ENCODE peak calls at places on chromosomes 3 and 15, in four cellular contexts. V is T-helper 9 cell, P is HFFc6, W is cardiac muscle cell. D is an unnamed sample.

GRCh38 chr3:8972614-8973013 is 9.3 kb upstream of the RAD18 start:
- DNase-seq in W (peak), V (no peak), P (peak), D (no peak)

GRCh38 chr15:60096157-60096556 is 92.0 kb downstream of the FOXB1 start:
- DNase-seq in V (no peak), W (peak), P (no peak), D (no peak)

GRCh38 chr3:95894820-95895219 is 919.6 kb upstream of the EPHA6 start:
- DNase-seq in V (no peak), P (no peak), W (no peak), D (no peak)

GRCh38 chr15:65476942-65477341 is 40.5 kb downstream of the DPP8 start:
- DNase-seq in W (peak), P (peak), V (no peak), D (no peak)

GRCh38 chr3:164812042-164812441 is 266.3 kb downstream of the SI start:
- DNase-seq in V (no peak), P (no peak), W (no peak), D (no peak)

GRCh38 chr3:46866720-46867549 is 3.7 kb upstream of the MYL3 start:
- DNase-seq in V (peak), W (peak), P (peak), D (no peak)

GRCh38 chr15:86183765-86184491 is 104.3 kb downstream of the AGBL1 start:
- DNase-seq in V (no peak), P (no peak), W (no peak), D (no peak)

GRCh38 chr3:119310052-119310451 is 15.9 kb downstream of the ARHGAP31 start:
- DNase-seq in V (no peak), W (peak), P (peak), D (no peak)

GRCh38 chr15:83475551-83475950 is 28.4 kb downstream of the SH3GL3 start:
- DNase-seq in V (no peak), W (peak), P (peak), D (no peak)

GRCh38 chr15:43735402-43735801 is 10.8 kb upstream of the PDIA3 start:
- DNase-seq in V (no peak), P (no peak), W (no peak), D (no peak)

GRCh38 chr3:173289072-173289471 is 108.5 kb upstream of the NLGN1 start:
- DNase-seq in V (no peak), P (no peak), W (no peak), D (no peak)

GRCh38 chr15:51094606-51095569 is at the start of gene TNFAIP8L3:
- DNase-seq in P (no peak), W (peak), V (no peak), D (no peak)

GRCh38 chr3:179272385-179272784 is 21.5 kb upstream of the KCNMB3 start:
- DNase-seq in W (peak), V (no peak), P (no peak), D (no peak)

GRCh38 chr3:27454914-27455313 is 29.3 kb downstream of the SLC4A7 start:
- DNase-seq in P (no peak), W (peak), V (no peak), D (no peak)

GRCh38 chr3:51373658-51374421 is 11.3 kb upstream of the MANF start:
- DNase-seq in P (no peak), V (no peak), W (no peak), D (no peak)

GRCh38 chr3:24235121-24235520 is 259.5 kb downstream of the THRB start:
- DNase-seq in V (no peak), P (peak), W (no peak), D (no peak)

GRCh38 chr15:39427705-39428104 is 153.2 kb upstream of the THBS1 start:
- DNase-seq in P (no peak), W (no peak), V (no peak), D (no peak)

GRCh38 chr3:186534113-186534669 is 10.0 kb downstream of the CRYGS start:
- DNase-seq in V (peak), W (no peak), P (no peak), D (no peak)

GRCh38 chr3:126369490-126369889 is 12.3 kb upstream of the KLF15 start:
- DNase-seq in P (no peak), V (no peak), W (no peak), D (no peak)

GRCh38 chr15:70339551-70340517 is 242.1 kb upstream of the TLE3 start:
- DNase-seq in V (no peak), W (peak), P (no peak), D (no peak)

GRCh38 chr3:99895106-99895705 is 77.5 kb downstream of the CMSS1 start:
- DNase-seq in V (no peak), P (peak), W (no peak), D (no peak)